ENCODE peak calls at places on chromosomes 13 and 19, in six cellular contexts. R is ascending aorta, N is amniotic stem cell, Q is hypothalamus, U is T-helper 1 cell, D is nucleus accumbens. E is an unnamed sample.

GRCh38 chr19:51698296-51698695 is 5.2 kb downstream of the SPACA6 start:
- DNase-seq in N (no peak), R (no peak), D (no peak), U (no peak), Q (no peak), E (no peak)

GRCh38 chr19:18802354-18802753 is 11.2 kb upstream of the COMP start:
- DNase-seq in N (no peak), D (no peak), U (no peak), Q (no peak), R (no peak), E (no peak)

GRCh38 chr19:4164262-4164661 is 10.8 kb downstream of the CREB3L3 start:
- DNase-seq in R (no peak), N (no peak), D (no peak), Q (no peak), U (no peak), E (no peak)

GRCh38 chr13:37747071-37747612 is 122.4 kb downstream of the TRPC4 start:
- DNase-seq in R (no peak), D (no peak), Q (no peak), N (peak), U (no peak), E (peak)

GRCh38 chr19:3527250-3527910 is 11.6 kb upstream of the TEKTIP1 start:
- DNase-seq in N (no peak), U (no peak), Q (no peak), D (no peak), R (no peak), E (no peak)

GRCh38 chr19:45824041-45824471 is 8.9 kb upstream of the RSPH6A start:
- DNase-seq in R (no peak), U (no peak), D (no peak), Q (peak), N (no peak), E (peak)

GRCh38 chr19:55253842-55254624 is 4.8 kb downstream of the PPP6R1 start:
- DNase-seq in N (no peak), Q (no peak), U (peak), R (no peak), D (no peak), E (peak)

GRCh38 chr13:28657784-28658538 is 969 bp upstream of the POMP start:
- DNase-seq in R (no peak), Q (no peak), U (peak), D (no peak), N (no peak), E (peak)

GRCh38 chr19:44658069-44658727 is 13.1 kb upstream of the CEACAM19 start:
- DNase-seq in R (no peak), D (no peak), Q (no peak), N (no peak), U (no peak), E (no peak)

GRCh38 chr13:76991796-76992547 is at the start of gene CLN5:
- DNase-seq in Q (peak), U (peak), R (peak), N (peak), D (peak), E (peak)

GRCh38 chr13:43441916-43442315 is 344.9 kb downstream of the ENOX1 start:
- DNase-seq in D (no peak), Q (no peak), U (no peak), N (no peak), R (no peak), E (no peak)

GRCh38 chr13:33611016-33611805 is 206.7 kb upstream of the RFC3 start:
- DNase-seq in N (no peak), U (no peak), R (no peak), Q (peak), D (peak), E (no peak)

GRCh38 chr19:40799558-40800338 is 757 bp downstream of the EGLN2 start:
- DNase-seq in U (no peak), R (no peak), D (no peak), N (peak), Q (no peak), E (no peak)

GRCh38 chr13:107375701-107376350 is 807.9 kb upstream of the ARGLU1 start:
- DNase-seq in U (no peak), N (no peak), Q (no peak), D (no peak), R (no peak), E (no peak)

GRCh38 chr13:21086929-21087328 is 25.5 kb upstream of the LATS2 start:
- DNase-seq in D (no peak), N (no peak), Q (no peak), U (no peak), R (no peak), E (no peak)

GRCh38 chr13:110113284-110113764 is 193.6 kb downstream of the COL4A1 start:
- DNase-seq in N (peak), U (no peak), R (no peak), Q (no peak), D (no peak), E (no peak)

GRCh38 chr19:7618771-7619510 is 10.4 kb downstream of the XAB2 start:
- DNase-seq in N (no peak), Q (no peak), R (no peak), D (no peak), U (no peak), E (no peak)

E was measured in NCI-H510A treated with DMSO at 0.1 percent for 48 hours.